ENCODE peak calls at places on chromosomes 6 and 20, in five cellular contexts. One of them, this sample, is unnamed.

GRCh38 chr20:42191140-42191860 is 573.1 kb upstream of the CHD6 start:
- DNase-seq in EL: no peak
- DNase-seq in stimulated activated CD8-positive, alpha-beta memory T cell treated with anti-CD3 and anti-CD28 coated beads, Interleukin-15, amount 100 ng/mL, for 24 hours: no peak
- DNase-seq in osteoblast: no peak
- DNase-seq in activated effector memory CD4-positive, alpha-beta T cell treated with anti-CD3 and anti-CD28 coated beads, Interleukin-2, amount 50 U/mL, for 16 hours: no peak
- DNase-seq in this sample: no peak

GRCh38 chr20:62743777-62744317 is 35.2 kb downstream of the NTSR1 start:
- DNase-seq in EL: no peak
- DNase-seq in stimulated activated CD8-positive, alpha-beta memory T cell treated with anti-CD3 and anti-CD28 coated beads, Interleukin-15, amount 100 ng/mL, for 24 hours: no peak
- DNase-seq in osteoblast: peak; percentile 34
- DNase-seq in activated effector memory CD4-positive, alpha-beta T cell treated with anti-CD3 and anti-CD28 coated beads, Interleukin-2, amount 50 U/mL, for 16 hours: peak; percentile 55
- DNase-seq in this sample: no peak

GRCh38 chr6:95169790-95170189 is 407.5 kb upstream of the MANEA start:
- DNase-seq in EL: no peak
- DNase-seq in stimulated activated CD8-positive, alpha-beta memory T cell treated with anti-CD3 and anti-CD28 coated beads, Interleukin-15, amount 100 ng/mL, for 24 hours: no peak
- DNase-seq in osteoblast: no peak
- DNase-seq in activated effector memory CD4-positive, alpha-beta T cell treated with anti-CD3 and anti-CD28 coated beads, Interleukin-2, amount 50 U/mL, for 16 hours: no peak
- DNase-seq in this sample: no peak

GRCh38 chr6:118252474-118252873 is 295.6 kb upstream of the PLN start:
- DNase-seq in EL: no peak
- DNase-seq in stimulated activated CD8-positive, alpha-beta memory T cell treated with anti-CD3 and anti-CD28 coated beads, Interleukin-15, amount 100 ng/mL, for 24 hours: no peak
- DNase-seq in osteoblast: no peak
- DNase-seq in activated effector memory CD4-positive, alpha-beta T cell treated with anti-CD3 and anti-CD28 coated beads, Interleukin-2, amount 50 U/mL, for 16 hours: no peak
- DNase-seq in this sample: no peak

GRCh38 chr20:45088247-45088646 is 12.7 kb downstream of the KCNS1 start:
- DNase-seq in EL: peak; percentile 99
- DNase-seq in stimulated activated CD8-positive, alpha-beta memory T cell treated with anti-CD3 and anti-CD28 coated beads, Interleukin-15, amount 100 ng/mL, for 24 hours: no peak
- DNase-seq in osteoblast: peak; percentile 88
- DNase-seq in activated effector memory CD4-positive, alpha-beta T cell treated with anti-CD3 and anti-CD28 coated beads, Interleukin-2, amount 50 U/mL, for 16 hours: no peak
- DNase-seq in this sample: no peak

GRCh38 chr20:23092861-23093543 is 6.9 kb upstream of the CD93 start:
- DNase-seq in EL: no peak
- DNase-seq in stimulated activated CD8-positive, alpha-beta memory T cell treated with anti-CD3 and anti-CD28 coated beads, Interleukin-15, amount 100 ng/mL, for 24 hours: no peak
- DNase-seq in osteoblast: no peak
- DNase-seq in activated effector memory CD4-positive, alpha-beta T cell treated with anti-CD3 and anti-CD28 coated beads, Interleukin-2, amount 50 U/mL, for 16 hours: peak; percentile 39
- DNase-seq in this sample: no peak

GRCh38 chr6:11009353-11009752 is 34.8 kb downstream of the ELOVL2 start:
- DNase-seq in EL: peak; percentile 87
- DNase-seq in stimulated activated CD8-positive, alpha-beta memory T cell treated with anti-CD3 and anti-CD28 coated beads, Interleukin-15, amount 100 ng/mL, for 24 hours: no peak
- DNase-seq in osteoblast: no peak
- DNase-seq in activated effector memory CD4-positive, alpha-beta T cell treated with anti-CD3 and anti-CD28 coated beads, Interleukin-2, amount 50 U/mL, for 16 hours: no peak
- DNase-seq in this sample: no peak

GRCh38 chr6:127392301-127392700 is 48.9 kb upstream of the ECHDC1 start:
- DNase-seq in EL: no peak
- DNase-seq in stimulated activated CD8-positive, alpha-beta memory T cell treated with anti-CD3 and anti-CD28 coated beads, Interleukin-15, amount 100 ng/mL, for 24 hours: no peak
- DNase-seq in osteoblast: no peak
- DNase-seq in activated effector memory CD4-positive, alpha-beta T cell treated with anti-CD3 and anti-CD28 coated beads, Interleukin-2, amount 50 U/mL, for 16 hours: no peak
- DNase-seq in this sample: no peak

GRCh38 chr6:39887692-39888450 is 46.4 kb downstream of the MOCS1 start:
- DNase-seq in EL: peak; percentile 98
- DNase-seq in stimulated activated CD8-positive, alpha-beta memory T cell treated with anti-CD3 and anti-CD28 coated beads, Interleukin-15, amount 100 ng/mL, for 24 hours: no peak
- DNase-seq in osteoblast: peak; percentile 96
- DNase-seq in activated effector memory CD4-positive, alpha-beta T cell treated with anti-CD3 and anti-CD28 coated beads, Interleukin-2, amount 50 U/mL, for 16 hours: no peak
- DNase-seq in this sample: no peak

GRCh38 chr6:141963543-141964295 is 169.0 kb upstream of the GJE1 start:
- DNase-seq in EL: peak; percentile 18
- DNase-seq in stimulated activated CD8-positive, alpha-beta memory T cell treated with anti-CD3 and anti-CD28 coated beads, Interleukin-15, amount 100 ng/mL, for 24 hours: no peak
- DNase-seq in osteoblast: no peak
- DNase-seq in activated effector memory CD4-positive, alpha-beta T cell treated with anti-CD3 and anti-CD28 coated beads, Interleukin-2, amount 50 U/mL, for 16 hours: no peak
- DNase-seq in this sample: no peak

GRCh38 chr6:142696689-142697088 is 248.3 kb downstream of the HIVEP2 start:
- DNase-seq in EL: peak; percentile 28
- DNase-seq in stimulated activated CD8-positive, alpha-beta memory T cell treated with anti-CD3 and anti-CD28 coated beads, Interleukin-15, amount 100 ng/mL, for 24 hours: no peak
- DNase-seq in osteoblast: no peak
- DNase-seq in activated effector memory CD4-positive, alpha-beta T cell treated with anti-CD3 and anti-CD28 coated beads, Interleukin-2, amount 50 U/mL, for 16 hours: no peak
- DNase-seq in this sample: no peak

GRCh38 chr6:55456016-55456415 is 123.0 kb downstream of the HMGCLL1 start:
- DNase-seq in EL: no peak
- DNase-seq in stimulated activated CD8-positive, alpha-beta memory T cell treated with anti-CD3 and anti-CD28 coated beads, Interleukin-15, amount 100 ng/mL, for 24 hours: no peak
- DNase-seq in osteoblast: peak; percentile 52
- DNase-seq in activated effector memory CD4-positive, alpha-beta T cell treated with anti-CD3 and anti-CD28 coated beads, Interleukin-2, amount 50 U/mL, for 16 hours: no peak
- DNase-seq in this sample: no peak

GRCh38 chr20:38298768-38299288 is 5.1 kb upstream of the BPI start:
- DNase-seq in EL: no peak
- DNase-seq in stimulated activated CD8-positive, alpha-beta memory T cell treated with anti-CD3 and anti-CD28 coated beads, Interleukin-15, amount 100 ng/mL, for 24 hours: no peak
- DNase-seq in osteoblast: peak; percentile 88
- DNase-seq in activated effector memory CD4-positive, alpha-beta T cell treated with anti-CD3 and anti-CD28 coated beads, Interleukin-2, amount 50 U/mL, for 16 hours: peak; percentile 53
- DNase-seq in this sample: no peak

GRCh38 chr6:80163754-80164187 is 57.3 kb downstream of the BCKDHB start:
- DNase-seq in EL: peak; percentile 78
- DNase-seq in stimulated activated CD8-positive, alpha-beta memory T cell treated with anti-CD3 and anti-CD28 coated beads, Interleukin-15, amount 100 ng/mL, for 24 hours: no peak
- DNase-seq in osteoblast: no peak
- DNase-seq in activated effector memory CD4-positive, alpha-beta T cell treated with anti-CD3 and anti-CD28 coated beads, Interleukin-2, amount 50 U/mL, for 16 hours: no peak
- DNase-seq in this sample: no peak

GRCh38 chr20:8097307-8097706 is 34.8 kb upstream of the PLCB1 start:
- DNase-seq in EL: no peak
- DNase-seq in stimulated activated CD8-positive, alpha-beta memory T cell treated with anti-CD3 and anti-CD28 coated beads, Interleukin-15, amount 100 ng/mL, for 24 hours: no peak
- DNase-seq in osteoblast: no peak
- DNase-seq in activated effector memory CD4-positive, alpha-beta T cell treated with anti-CD3 and anti-CD28 coated beads, Interleukin-2, amount 50 U/mL, for 16 hours: no peak
- DNase-seq in this sample: no peak

GRCh38 chr6:24228681-24229255 is 102.8 kb downstream of the NRSN1 start:
- DNase-seq in EL: peak; percentile 80
- DNase-seq in stimulated activated CD8-positive, alpha-beta memory T cell treated with anti-CD3 and anti-CD28 coated beads, Interleukin-15, amount 100 ng/mL, for 24 hours: no peak
- DNase-seq in osteoblast: no peak
- DNase-seq in activated effector memory CD4-positive, alpha-beta T cell treated with anti-CD3 and anti-CD28 coated beads, Interleukin-2, amount 50 U/mL, for 16 hours: no peak
- DNase-seq in this sample: no peak

GRCh38 chr6:118659513-118660217 is 8.3 kb upstream of the CEP85L start:
- DNase-seq in EL: peak; percentile 2
- DNase-seq in stimulated activated CD8-positive, alpha-beta memory T cell treated with anti-CD3 and anti-CD28 coated beads, Interleukin-15, amount 100 ng/mL, for 24 hours: no peak
- DNase-seq in osteoblast: no peak
- DNase-seq in activated effector memory CD4-positive, alpha-beta T cell treated with anti-CD3 and anti-CD28 coated beads, Interleukin-2, amount 50 U/mL, for 16 hours: no peak
- DNase-seq in this sample: no peak

GRCh38 chr20:63829598-63829942 is 1.5 kb downstream of the ZBTB46 start:
- DNase-seq in EL: no peak
- DNase-seq in stimulated activated CD8-positive, alpha-beta memory T cell treated with anti-CD3 and anti-CD28 coated beads, Interleukin-15, amount 100 ng/mL, for 24 hours: no peak
- DNase-seq in osteoblast: no peak
- DNase-seq in activated effector memory CD4-positive, alpha-beta T cell treated with anti-CD3 and anti-CD28 coated beads, Interleukin-2, amount 50 U/mL, for 16 hours: no peak
- DNase-seq in this sample: no peak

GRCh38 chr20:2131366-2131765 is 29.7 kb downstream of the STK35 start:
- DNase-seq in EL: peak; percentile 76
- DNase-seq in stimulated activated CD8-positive, alpha-beta memory T cell treated with anti-CD3 and anti-CD28 coated beads, Interleukin-15, amount 100 ng/mL, for 24 hours: no peak
- DNase-seq in osteoblast: no peak
- DNase-seq in activated effector memory CD4-positive, alpha-beta T cell treated with anti-CD3 and anti-CD28 coated beads, Interleukin-2, amount 50 U/mL, for 16 hours: no peak
- DNase-seq in this sample: no peak

GRCh38 chr6:34005845-34006644 is 139.8 kb downstream of the GRM4 start:
- DNase-seq in EL: no peak
- DNase-seq in stimulated activated CD8-positive, alpha-beta memory T cell treated with anti-CD3 and anti-CD28 coated beads, Interleukin-15, amount 100 ng/mL, for 24 hours: no peak
- DNase-seq in osteoblast: no peak
- DNase-seq in activated effector memory CD4-positive, alpha-beta T cell treated with anti-CD3 and anti-CD28 coated beads, Interleukin-2, amount 50 U/mL, for 16 hours: no peak
- DNase-seq in this sample: no peak

GRCh38 chr20:52031574-52032303 is 159.8 kb downstream of the ZFP64 start:
- DNase-seq in EL: peak; percentile 89
- DNase-seq in stimulated activated CD8-positive, alpha-beta memory T cell treated with anti-CD3 and anti-CD28 coated beads, Interleukin-15, amount 100 ng/mL, for 24 hours: no peak
- DNase-seq in osteoblast: peak; percentile 90
- DNase-seq in activated effector memory CD4-positive, alpha-beta T cell treated with anti-CD3 and anti-CD28 coated beads, Interleukin-2, amount 50 U/mL, for 16 hours: no peak
- DNase-seq in this sample: no peak

GRCh38 chr6:83853968-83854501 is 875 bp downstream of the RIPPLY2 start:
- DNase-seq in EL: no peak
- DNase-seq in stimulated activated CD8-positive, alpha-beta memory T cell treated with anti-CD3 and anti-CD28 coated beads, Interleukin-15, amount 100 ng/mL, for 24 hours: no peak
- DNase-seq in osteoblast: peak; percentile 73
- DNase-seq in activated effector memory CD4-positive, alpha-beta T cell treated with anti-CD3 and anti-CD28 coated beads, Interleukin-2, amount 50 U/mL, for 16 hours: no peak
- DNase-seq in this sample: no peak

GRCh38 chr20:62523473-62524203 is 47.8 kb upstream of the GATA5 start:
- DNase-seq in EL: no peak
- DNase-seq in stimulated activated CD8-positive, alpha-beta memory T cell treated with anti-CD3 and anti-CD28 coated beads, Interleukin-15, amount 100 ng/mL, for 24 hours: no peak
- DNase-seq in osteoblast: no peak
- DNase-seq in activated effector memory CD4-positive, alpha-beta T cell treated with anti-CD3 and anti-CD28 coated beads, Interleukin-2, amount 50 U/mL, for 16 hours: peak; percentile 86
- DNase-seq in this sample: no peak

GRCh38 chr6:113149511-113149910 is 707.6 kb upstream of the MARCKS start:
- DNase-seq in EL: no peak
- DNase-seq in stimulated activated CD8-positive, alpha-beta memory T cell treated with anti-CD3 and anti-CD28 coated beads, Interleukin-15, amount 100 ng/mL, for 24 hours: no peak
- DNase-seq in osteoblast: no peak
- DNase-seq in activated effector memory CD4-positive, alpha-beta T cell treated with anti-CD3 and anti-CD28 coated beads, Interleukin-2, amount 50 U/mL, for 16 hours: no peak
- DNase-seq in this sample: no peak

GRCh38 chr6:36757206-36757605 is 59.6 kb downstream of the RAB44 start:
- DNase-seq in EL: no peak
- DNase-seq in stimulated activated CD8-positive, alpha-beta memory T cell treated with anti-CD3 and anti-CD28 coated beads, Interleukin-15, amount 100 ng/mL, for 24 hours: no peak
- DNase-seq in osteoblast: peak; percentile 47
- DNase-seq in activated effector memory CD4-positive, alpha-beta T cell treated with anti-CD3 and anti-CD28 coated beads, Interleukin-2, amount 50 U/mL, for 16 hours: peak; percentile 78
- DNase-seq in this sample: no peak

GRCh38 chr20:62704341-62704948 is 4.2 kb upstream of the NTSR1 start:
- DNase-seq in EL: peak; percentile 97
- DNase-seq in stimulated activated CD8-positive, alpha-beta memory T cell treated with anti-CD3 and anti-CD28 coated beads, Interleukin-15, amount 100 ng/mL, for 24 hours: no peak
- DNase-seq in osteoblast: peak; percentile 99
- DNase-seq in activated effector memory CD4-positive, alpha-beta T cell treated with anti-CD3 and anti-CD28 coated beads, Interleukin-2, amount 50 U/mL, for 16 hours: no peak
- DNase-seq in this sample: no peak

GRCh38 chr6:106658469-106658868 is 29.1 kb downstream of the QRSL1 start:
- DNase-seq in EL: no peak
- DNase-seq in stimulated activated CD8-positive, alpha-beta memory T cell treated with anti-CD3 and anti-CD28 coated beads, Interleukin-15, amount 100 ng/mL, for 24 hours: no peak
- DNase-seq in osteoblast: no peak
- DNase-seq in activated effector memory CD4-positive, alpha-beta T cell treated with anti-CD3 and anti-CD28 coated beads, Interleukin-2, amount 50 U/mL, for 16 hours: no peak
- DNase-seq in this sample: no peak

GRCh38 chr20:6746901-6747609 is 20.4 kb upstream of the BMP2 start:
- DNase-seq in EL: no peak
- DNase-seq in stimulated activated CD8-positive, alpha-beta memory T cell treated with anti-CD3 and anti-CD28 coated beads, Interleukin-15, amount 100 ng/mL, for 24 hours: no peak
- DNase-seq in osteoblast: no peak
- DNase-seq in activated effector memory CD4-positive, alpha-beta T cell treated with anti-CD3 and anti-CD28 coated beads, Interleukin-2, amount 50 U/mL, for 16 hours: no peak
- DNase-seq in this sample: no peak

GRCh38 chr6:44268095-44268628 is 2.1 kb upstream of the TMEM151B start:
- DNase-seq in EL: no peak
- DNase-seq in stimulated activated CD8-positive, alpha-beta memory T cell treated with anti-CD3 and anti-CD28 coated beads, Interleukin-15, amount 100 ng/mL, for 24 hours: no peak
- DNase-seq in osteoblast: peak; percentile 93
- DNase-seq in activated effector memory CD4-positive, alpha-beta T cell treated with anti-CD3 and anti-CD28 coated beads, Interleukin-2, amount 50 U/mL, for 16 hours: peak; percentile 86
- DNase-seq in this sample: no peak

GRCh38 chr20:2208897-2209296 is 86.9 kb upstream of the TGM3 start:
- DNase-seq in EL: no peak
- DNase-seq in stimulated activated CD8-positive, alpha-beta memory T cell treated with anti-CD3 and anti-CD28 coated beads, Interleukin-15, amount 100 ng/mL, for 24 hours: no peak
- DNase-seq in osteoblast: no peak
- DNase-seq in activated effector memory CD4-positive, alpha-beta T cell treated with anti-CD3 and anti-CD28 coated beads, Interleukin-2, amount 50 U/mL, for 16 hours: no peak
- DNase-seq in this sample: no peak

GRCh38 chr20:42779216-42779615 is 410.5 kb downstream of the PTPRT start:
- DNase-seq in EL: no peak
- DNase-seq in stimulated activated CD8-positive, alpha-beta memory T cell treated with anti-CD3 and anti-CD28 coated beads, Interleukin-15, amount 100 ng/mL, for 24 hours: no peak
- DNase-seq in osteoblast: no peak
- DNase-seq in activated effector memory CD4-positive, alpha-beta T cell treated with anti-CD3 and anti-CD28 coated beads, Interleukin-2, amount 50 U/mL, for 16 hours: no peak
- DNase-seq in this sample: no peak

GRCh38 chr6:140153703-140154102 is 779.3 kb upstream of the CITED2 start:
- DNase-seq in EL: no peak
- DNase-seq in stimulated activated CD8-positive, alpha-beta memory T cell treated with anti-CD3 and anti-CD28 coated beads, Interleukin-15, amount 100 ng/mL, for 24 hours: no peak
- DNase-seq in osteoblast: no peak
- DNase-seq in activated effector memory CD4-positive, alpha-beta T cell treated with anti-CD3 and anti-CD28 coated beads, Interleukin-2, amount 50 U/mL, for 16 hours: no peak
- DNase-seq in this sample: no peak

GRCh38 chr6:62528894-62529526 is 243.0 kb upstream of the KHDRBS2 start:
- DNase-seq in EL: no peak
- DNase-seq in stimulated activated CD8-positive, alpha-beta memory T cell treated with anti-CD3 and anti-CD28 coated beads, Interleukin-15, amount 100 ng/mL, for 24 hours: no peak
- DNase-seq in osteoblast: no peak
- DNase-seq in activated effector memory CD4-positive, alpha-beta T cell treated with anti-CD3 and anti-CD28 coated beads, Interleukin-2, amount 50 U/mL, for 16 hours: no peak
- DNase-seq in this sample: no peak

GRCh38 chr6:40906759-40907158 is 132.3 kb downstream of the UNC5CL start:
- DNase-seq in EL: peak; percentile 50
- DNase-seq in stimulated activated CD8-positive, alpha-beta memory T cell treated with anti-CD3 and anti-CD28 coated beads, Interleukin-15, amount 100 ng/mL, for 24 hours: no peak
- DNase-seq in osteoblast: no peak
- DNase-seq in activated effector memory CD4-positive, alpha-beta T cell treated with anti-CD3 and anti-CD28 coated beads, Interleukin-2, amount 50 U/mL, for 16 hours: no peak
- DNase-seq in this sample: no peak